ENCODE peak calls at places on chromosomes 12 and 14, in ten cellular contexts. One of them, this sample, is unnamed.

GRCh38 chr14:99649219-99649618 is 4.3 kb downstream of the HHIPL1 start:
- DNase-seq in amygdala: no peak
- DNase-seq in neural progenitor cell: no peak
- DNase-seq in activated T-cell treated with anti-CD3 and anti-CD28 coated beads for 24 hours: no peak
- DNase-seq in caudate nucleus: no peak
- DNase-seq in GM12865: no peak
- DNase-seq in NCI-H1105 treated with DMSO at 0.1 percent for 48 hours: no peak
- DNase-seq in stimulated activated CD8-positive, alpha-beta memory T cell treated with anti-CD3 and anti-CD28 coated beads, Interleukin-4, amount 100 ng/mL, for 24 hours: no peak
- DNase-seq in choroid plexus epithelial cell: peak; percentile 67
- DNase-seq in amniotic stem cell: no peak
- DNase-seq in this sample: no peak

GRCh38 chr12:52971701-52972329 is 22.9 kb downstream of the KRT18 start:
- DNase-seq in amygdala: no peak
- DNase-seq in neural progenitor cell: peak; percentile 47
- DNase-seq in activated T-cell treated with anti-CD3 and anti-CD28 coated beads for 24 hours: no peak
- DNase-seq in caudate nucleus: no peak
- DNase-seq in GM12865: no peak
- DNase-seq in NCI-H1105 treated with DMSO at 0.1 percent for 48 hours: no peak
- DNase-seq in stimulated activated CD8-positive, alpha-beta memory T cell treated with anti-CD3 and anti-CD28 coated beads, Interleukin-4, amount 100 ng/mL, for 24 hours: no peak
- DNase-seq in choroid plexus epithelial cell: peak; percentile 88
- DNase-seq in amniotic stem cell: peak; percentile 64
- DNase-seq in this sample: no peak

GRCh38 chr12:106296179-106296877 is 6.2 kb upstream of the TCP11L2 start:
- DNase-seq in amygdala: no peak
- DNase-seq in neural progenitor cell: no peak
- DNase-seq in activated T-cell treated with anti-CD3 and anti-CD28 coated beads for 24 hours: no peak
- DNase-seq in caudate nucleus: no peak
- DNase-seq in GM12865: no peak
- DNase-seq in NCI-H1105 treated with DMSO at 0.1 percent for 48 hours: no peak
- DNase-seq in stimulated activated CD8-positive, alpha-beta memory T cell treated with anti-CD3 and anti-CD28 coated beads, Interleukin-4, amount 100 ng/mL, for 24 hours: no peak
- DNase-seq in choroid plexus epithelial cell: peak; percentile 62
- DNase-seq in amniotic stem cell: no peak
- DNase-seq in this sample: no peak

GRCh38 chr14:89681086-89682018 is 264.3 kb upstream of the FOXN3 start:
- DNase-seq in amygdala: no peak
- DNase-seq in neural progenitor cell: no peak
- DNase-seq in activated T-cell treated with anti-CD3 and anti-CD28 coated beads for 24 hours: peak; percentile 59
- DNase-seq in caudate nucleus: no peak
- DNase-seq in GM12865: peak; percentile 82
- DNase-seq in NCI-H1105 treated with DMSO at 0.1 percent for 48 hours: no peak
- DNase-seq in stimulated activated CD8-positive, alpha-beta memory T cell treated with anti-CD3 and anti-CD28 coated beads, Interleukin-4, amount 100 ng/mL, for 24 hours: peak; percentile 49
- DNase-seq in choroid plexus epithelial cell: no peak
- DNase-seq in amniotic stem cell: no peak
- DNase-seq in this sample: no peak

GRCh38 chr12:78085562-78086182 is 255.0 kb downstream of the NAV3 start:
- DNase-seq in amygdala: no peak
- DNase-seq in neural progenitor cell: no peak
- DNase-seq in activated T-cell treated with anti-CD3 and anti-CD28 coated beads for 24 hours: no peak
- DNase-seq in caudate nucleus: no peak
- DNase-seq in GM12865: no peak
- DNase-seq in NCI-H1105 treated with DMSO at 0.1 percent for 48 hours: no peak
- DNase-seq in stimulated activated CD8-positive, alpha-beta memory T cell treated with anti-CD3 and anti-CD28 coated beads, Interleukin-4, amount 100 ng/mL, for 24 hours: no peak
- DNase-seq in choroid plexus epithelial cell: peak; percentile 47
- DNase-seq in amniotic stem cell: no peak
- DNase-seq in this sample: no peak

GRCh38 chr14:90551733-90552464 is 155.1 kb downstream of the CALM1 start:
- DNase-seq in amygdala: no peak
- DNase-seq in neural progenitor cell: no peak
- DNase-seq in activated T-cell treated with anti-CD3 and anti-CD28 coated beads for 24 hours: no peak
- DNase-seq in caudate nucleus: peak; percentile 60
- DNase-seq in GM12865: no peak
- DNase-seq in NCI-H1105 treated with DMSO at 0.1 percent for 48 hours: no peak
- DNase-seq in stimulated activated CD8-positive, alpha-beta memory T cell treated with anti-CD3 and anti-CD28 coated beads, Interleukin-4, amount 100 ng/mL, for 24 hours: no peak
- DNase-seq in choroid plexus epithelial cell: no peak
- DNase-seq in amniotic stem cell: no peak
- DNase-seq in this sample: no peak

GRCh38 chr14:33589334-33589733 is 361.5 kb downstream of the EGLN3 start:
- DNase-seq in amygdala: no peak
- DNase-seq in neural progenitor cell: no peak
- DNase-seq in activated T-cell treated with anti-CD3 and anti-CD28 coated beads for 24 hours: no peak
- DNase-seq in caudate nucleus: no peak
- DNase-seq in GM12865: no peak
- DNase-seq in NCI-H1105 treated with DMSO at 0.1 percent for 48 hours: no peak
- DNase-seq in stimulated activated CD8-positive, alpha-beta memory T cell treated with anti-CD3 and anti-CD28 coated beads, Interleukin-4, amount 100 ng/mL, for 24 hours: no peak
- DNase-seq in choroid plexus epithelial cell: peak; percentile 90
- DNase-seq in amniotic stem cell: no peak
- DNase-seq in this sample: no peak

GRCh38 chr14:91047174-91047753 is 13.2 kb downstream of the RPS6KA5 start:
- DNase-seq in amygdala: no peak
- DNase-seq in neural progenitor cell: no peak
- DNase-seq in activated T-cell treated with anti-CD3 and anti-CD28 coated beads for 24 hours: no peak
- DNase-seq in caudate nucleus: no peak
- DNase-seq in GM12865: no peak
- DNase-seq in NCI-H1105 treated with DMSO at 0.1 percent for 48 hours: no peak
- DNase-seq in stimulated activated CD8-positive, alpha-beta memory T cell treated with anti-CD3 and anti-CD28 coated beads, Interleukin-4, amount 100 ng/mL, for 24 hours: no peak
- DNase-seq in choroid plexus epithelial cell: no peak
- DNase-seq in amniotic stem cell: no peak
- DNase-seq in this sample: no peak

GRCh38 chr14:64089920-64090319 is 204.3 kb downstream of the ESR2 start:
- DNase-seq in amygdala: no peak
- DNase-seq in neural progenitor cell: peak; percentile 81
- DNase-seq in activated T-cell treated with anti-CD3 and anti-CD28 coated beads for 24 hours: no peak
- DNase-seq in caudate nucleus: no peak
- DNase-seq in GM12865: no peak
- DNase-seq in NCI-H1105 treated with DMSO at 0.1 percent for 48 hours: no peak
- DNase-seq in stimulated activated CD8-positive, alpha-beta memory T cell treated with anti-CD3 and anti-CD28 coated beads, Interleukin-4, amount 100 ng/mL, for 24 hours: no peak
- DNase-seq in choroid plexus epithelial cell: no peak
- DNase-seq in amniotic stem cell: no peak
- DNase-seq in this sample: no peak

GRCh38 chr12:3129301-3130052 is 52.3 kb downstream of the TSPAN9 start:
- DNase-seq in amygdala: no peak
- DNase-seq in neural progenitor cell: no peak
- DNase-seq in activated T-cell treated with anti-CD3 and anti-CD28 coated beads for 24 hours: no peak
- DNase-seq in caudate nucleus: no peak
- DNase-seq in GM12865: peak; percentile 33
- DNase-seq in NCI-H1105 treated with DMSO at 0.1 percent for 48 hours: no peak
- DNase-seq in stimulated activated CD8-positive, alpha-beta memory T cell treated with anti-CD3 and anti-CD28 coated beads, Interleukin-4, amount 100 ng/mL, for 24 hours: peak; percentile 8
- DNase-seq in choroid plexus epithelial cell: peak; percentile 94
- DNase-seq in amniotic stem cell: no peak
- DNase-seq in this sample: no peak

GRCh38 chr12:117370588-117370987 is 9.2 kb upstream of the NOS1 start:
- DNase-seq in amygdala: no peak
- DNase-seq in neural progenitor cell: no peak
- DNase-seq in activated T-cell treated with anti-CD3 and anti-CD28 coated beads for 24 hours: no peak
- DNase-seq in caudate nucleus: no peak
- DNase-seq in GM12865: no peak
- DNase-seq in NCI-H1105 treated with DMSO at 0.1 percent for 48 hours: no peak
- DNase-seq in stimulated activated CD8-positive, alpha-beta memory T cell treated with anti-CD3 and anti-CD28 coated beads, Interleukin-4, amount 100 ng/mL, for 24 hours: no peak
- DNase-seq in choroid plexus epithelial cell: no peak
- DNase-seq in amniotic stem cell: no peak
- DNase-seq in this sample: no peak

GRCh38 chr12:59660148-59660547 is 64.3 kb downstream of the SLC16A7 start:
- DNase-seq in amygdala: no peak
- DNase-seq in neural progenitor cell: no peak
- DNase-seq in activated T-cell treated with anti-CD3 and anti-CD28 coated beads for 24 hours: no peak
- DNase-seq in caudate nucleus: no peak
- DNase-seq in GM12865: no peak
- DNase-seq in NCI-H1105 treated with DMSO at 0.1 percent for 48 hours: no peak
- DNase-seq in stimulated activated CD8-positive, alpha-beta memory T cell treated with anti-CD3 and anti-CD28 coated beads, Interleukin-4, amount 100 ng/mL, for 24 hours: no peak
- DNase-seq in choroid plexus epithelial cell: no peak
- DNase-seq in amniotic stem cell: no peak
- DNase-seq in this sample: no peak

GRCh38 chr12:110548678-110549077 is 34.4 kb downstream of the PPTC7 start:
- DNase-seq in amygdala: no peak
- DNase-seq in neural progenitor cell: no peak
- DNase-seq in activated T-cell treated with anti-CD3 and anti-CD28 coated beads for 24 hours: no peak
- DNase-seq in caudate nucleus: no peak
- DNase-seq in GM12865: no peak
- DNase-seq in NCI-H1105 treated with DMSO at 0.1 percent for 48 hours: no peak
- DNase-seq in stimulated activated CD8-positive, alpha-beta memory T cell treated with anti-CD3 and anti-CD28 coated beads, Interleukin-4, amount 100 ng/mL, for 24 hours: no peak
- DNase-seq in choroid plexus epithelial cell: peak; percentile 58
- DNase-seq in amniotic stem cell: no peak
- DNase-seq in this sample: no peak

This sample was measured in left ventricle myocardium inferior.